ENCODE peak calls at places on chromosomes 4 and X, in five cellular contexts. O is GM12891, Q is SW480, S is GM10248, M is heart right ventricle. T is an unnamed sample.

GRCh38 chr4:7226993-7227392 is 34.7 kb downstream of the SORCS2 start:
- DNase-seq in O (no peak), Q (no peak), S (no peak), M (no peak), T (no peak)

GRCh38 chr4:169147217-169147616 is 123.5 kb downstream of the SH3RF1 start:
- DNase-seq in O (no peak), Q (peak; percentile 12), S (no peak), M (no peak), T (no peak)

GRCh38 chr4:109315818-109316217 is 13.4 kb upstream of the COL25A1 start:
- DNase-seq in O (no peak), Q (no peak), S (no peak), M (no peak), T (no peak)

GRCh38 chr4:152106781-152107321 is 346.0 kb upstream of the GATB start:
- DNase-seq in O (no peak), Q (no peak), S (no peak), M (no peak), T (no peak)

GRCh38 chr4:159070742-159071141 is 32.1 kb upstream of the RAPGEF2 start:
- DNase-seq in O (no peak), Q (no peak), S (no peak), M (no peak), T (no peak)

GRCh38 chrX:8668797-8669196 is 63.1 kb downstream of the ANOS1 start:
- DNase-seq in O (no peak), Q (no peak), S (no peak), M (no peak), T (no peak)

GRCh38 chr4:2247128-2248043 is 5.5 kb upstream of the HAUS3 start:
- DNase-seq in O (peak; percentile 8), Q (no peak), S (no peak), M (no peak), T (peak; percentile 51)

GRCh38 chrX:115939636-115940160 is 230.8 kb upstream of the AGTR2 start:
- DNase-seq in O (no peak), Q (no peak), S (no peak), M (no peak), T (no peak)

GRCh38 chrX:108304210-108304609 is 134.0 kb downstream of the COL4A6 start:
- DNase-seq in O (no peak), Q (peak; percentile 1), S (no peak), M (no peak), T (no peak)

GRCh38 chrX:113539599-113540356 is 699.1 kb upstream of the AMOT start:
- DNase-seq in O (no peak), Q (no peak), S (no peak), M (no peak), T (no peak)

GRCh38 chr4:63937961-63938360 is 471.3 kb downstream of the TECRL start:
- DNase-seq in O (no peak), Q (no peak), S (no peak), M (no peak), T (no peak)

GRCh38 chr4:95548738-95549245 is at the start of gene UNC5C:
- DNase-seq in O (no peak), Q (no peak), S (no peak), M (peak; percentile 83), T (peak; percentile 90)

GRCh38 chr4:83751336-83751949 is 215.5 kb downstream of the GPAT3 start:
- DNase-seq in O (no peak), Q (peak; percentile 6), S (no peak), M (no peak), T (no peak)

GRCh38 chr4:143711543-143712159 is 11.2 kb upstream of the FREM3 start:
- DNase-seq in O (no peak), Q (no peak), S (no peak), M (no peak), T (no peak)

GRCh38 chr4:150402968-150403367 is 179.0 kb upstream of the MAB21L2 start:
- DNase-seq in O (no peak), Q (no peak), S (peak; percentile 9), M (peak; percentile 49), T (no peak)

GRCh38 chr4:90990298-90990697 is 863.1 kb downstream of the CCSER1 start:
- DNase-seq in O (no peak), Q (no peak), S (no peak), M (no peak), T (no peak)

GRCh38 chr4:94653984-94654609 is 103.7 kb upstream of the BMPR1B start:
- DNase-seq in O (no peak), Q (no peak), S (no peak), M (no peak), T (no peak)

GRCh38 chrX:94576367-94577004 is 902.5 kb downstream of the FAM133A start:
- DNase-seq in O (no peak), Q (no peak), S (no peak), M (no peak), T (no peak)

GRCh38 chr4:39134674-39135073 is 47.7 kb upstream of the WDR19 start:
- DNase-seq in O (no peak), Q (peak; percentile 11), S (no peak), M (no peak), T (no peak)

GRCh38 chr4:129641179-129641578 is 545.2 kb downstream of the C4orf33 start:
- DNase-seq in O (no peak), Q (peak; percentile 6), S (peak; percentile 13), M (peak; percentile 37), T (peak; percentile 66)

GRCh38 chrX:154462396-154462795 is 4.3 kb downstream of the PLXNA3 start:
- DNase-seq in O (no peak), Q (no peak), S (no peak), M (no peak), T (no peak)

GRCh38 chr4:152220201-152220666 is 315.7 kb downstream of the FBXW7 start:
- DNase-seq in O (no peak), Q (peak; percentile 56), S (no peak), M (no peak), T (no peak)

GRCh38 chrX:52082578-52082977 is 13.6 kb upstream of the MAGED4B start:
- DNase-seq in O (no peak), Q (no peak), S (no peak), M (no peak), T (no peak)

GRCh38 chr4:40763228-40763716 is 13.5 kb downstream of the NSUN7 start:
- DNase-seq in O (peak; percentile 33), Q (peak; percentile 59), S (peak; percentile 70), M (no peak), T (no peak)

GRCh38 chr4:5772528-5773270 is 61.7 kb downstream of the EVC start:
- DNase-seq in O (no peak), Q (no peak), S (no peak), M (no peak), T (peak; percentile 38)

GRCh38 chr4:180558427-180558826 is 1684.8 kb upstream of the TENM3 start:
- DNase-seq in O (no peak), Q (no peak), S (no peak), M (no peak), T (no peak)

GRCh38 chr4:68416591-68416990 is 30.7 kb upstream of the TMPRSS11E start:
- DNase-seq in O (no peak), Q (no peak), S (no peak), M (no peak), T (no peak)

GRCh38 chr4:1012031-1012739 is 759 bp downstream of the FGFRL1 start:
- DNase-seq in O (no peak), Q (peak; percentile 75), S (no peak), M (no peak), T (no peak)

GRCh38 chrX:119870626-119871131 is 854 bp downstream of the RNF113A start:
- DNase-seq in O (no peak), Q (peak; percentile 35), S (no peak), M (no peak), T (no peak)

GRCh38 chrX:132489256-132490085 is 633 bp upstream of the MBNL3 start:
- DNase-seq in O (peak; percentile 9), Q (peak; percentile 65), S (peak; percentile 49), M (peak; percentile 12), T (peak; percentile 61)

GRCh38 chr4:177155454-177155853 is 154.2 kb upstream of the NEIL3 start:
- DNase-seq in O (no peak), Q (no peak), S (no peak), M (no peak), T (no peak)